ENCODE peak calls at places on chromosomes 12 and 14, in five cellular contexts. F is lower lobe of right lung, E is MM.1S, K is coronary artery, S is neuronal stem cell. Z is an unnamed sample.

GRCh38 chr14:38761033-38761432 is 342.0 kb downstream of the SEC23A start:
- DNase-seq in F (no peak), E (no peak), K (no peak), S (no peak), Z (no peak)

GRCh38 chr12:19285793-19286448 is 153.4 kb upstream of the AEBP2 start:
- DNase-seq in F (no peak), E (no peak), K (no peak), S (no peak), Z (no peak)

GRCh38 chr12:131164096-131164872 is 210.6 kb downstream of the ADGRD1 start:
- DNase-seq in F (no peak), E (no peak), K (no peak), S (no peak), Z (no peak)

GRCh38 chr12:95699579-95699978 is 91.0 kb downstream of the NTN4 start:
- DNase-seq in F (no peak), E (no peak), K (no peak), S (no peak), Z (no peak)

GRCh38 chr12:27257104-27257848 is 13.2 kb downstream of the STK38L start:
- DNase-seq in F (no peak), E (no peak), K (no peak), S (no peak), Z (no peak)

GRCh38 chr14:100363053-100363452 is 39.9 kb downstream of the SLC25A47 start:
- DNase-seq in F (no peak), E (no peak), K (no peak), S (no peak), Z (no peak)

GRCh38 chr14:72781476-72782181 is 112.3 kb downstream of the DPF3 start:
- DNase-seq in F (no peak), E (no peak), K (peak; percentile 19), S (no peak), Z (no peak)

GRCh38 chr12:19972325-19973288 is 395.7 kb upstream of the PDE3A start:
- DNase-seq in F (no peak), E (no peak), K (no peak), S (no peak), Z (no peak)

GRCh38 chr14:63524537-63525155 is 18.5 kb downstream of the PPP2R5E start:
- DNase-seq in F (no peak), E (no peak), K (no peak), S (no peak), Z (peak; percentile 44)

GRCh38 chr12:7557227-7557626 is 53.6 kb upstream of the CD163 start:
- DNase-seq in F (no peak), E (no peak), K (no peak), S (no peak), Z (no peak)

GRCh38 chr14:89011727-89012271 is 187.3 kb downstream of the TTC8 start:
- DNase-seq in F (no peak), E (no peak), K (no peak), S (no peak), Z (no peak)

GRCh38 chr12:104865080-104865479 is 93.0 kb downstream of the SLC41A2 start:
- DNase-seq in F (no peak), E (no peak), K (no peak), S (no peak), Z (no peak)

GRCh38 chr12:47155457-47156166 is 75.9 kb upstream of the AMIGO2 start:
- DNase-seq in F (no peak), E (peak; percentile 35), K (no peak), S (no peak), Z (no peak)

GRCh38 chr12:19382111-19382526 is 57.2 kb upstream of the AEBP2 start:
- DNase-seq in F (no peak), E (peak; percentile 25), K (no peak), S (no peak), Z (peak; percentile 60)

GRCh38 chr12:53091756-53092155 is 5.7 kb upstream of the IGFBP6 start:
- DNase-seq in F (no peak), E (no peak), K (no peak), S (no peak), Z (no peak)

GRCh38 chr14:98379829-98380228 is 892.2 kb downstream of the BCL11B start:
- DNase-seq in F (no peak), E (no peak), K (no peak), S (no peak), Z (no peak)

GRCh38 chr14:74408870-74409269 is 17.1 kb downstream of the SYNDIG1L start:
- DNase-seq in F (no peak), E (no peak), K (no peak), S (no peak), Z (no peak)

GRCh38 chr12:65539062-65539461 is 260.6 kb downstream of the MSRB3 start:
- DNase-seq in F (no peak), E (no peak), K (no peak), S (no peak), Z (no peak)

GRCh38 chr14:34275038-34275437 is 187.0 kb downstream of the SPTSSA start:
- DNase-seq in F (no peak), E (no peak), K (no peak), S (no peak), Z (no peak)

GRCh38 chr12:30959110-30959710 is 32.7 kb downstream of the TSPAN11 start:
- DNase-seq in F (no peak), E (no peak), K (no peak), S (no peak), Z (no peak)

GRCh38 chr14:20400965-20401593 is 12.2 kb downstream of the TEP1 start:
- DNase-seq in F (no peak), E (peak; percentile 19), K (no peak), S (no peak), Z (peak; percentile 73)

GRCh38 chr12:111056618-111057521 is 136.5 kb upstream of the MYL2 start:
- DNase-seq in F (no peak), E (no peak), K (no peak), S (no peak), Z (no peak)

GRCh38 chr12:6047249-6048227 is 76.9 kb downstream of the VWF start:
- DNase-seq in F (no peak), E (no peak), K (no peak), S (no peak), Z (no peak)

GRCh38 chr12:76032043-76032981 is 736 bp upstream of the PHLDA1 start:
- DNase-seq in F (no peak), E (peak; percentile 79), K (peak; percentile 87), S (no peak), Z (no peak)

DNA sequence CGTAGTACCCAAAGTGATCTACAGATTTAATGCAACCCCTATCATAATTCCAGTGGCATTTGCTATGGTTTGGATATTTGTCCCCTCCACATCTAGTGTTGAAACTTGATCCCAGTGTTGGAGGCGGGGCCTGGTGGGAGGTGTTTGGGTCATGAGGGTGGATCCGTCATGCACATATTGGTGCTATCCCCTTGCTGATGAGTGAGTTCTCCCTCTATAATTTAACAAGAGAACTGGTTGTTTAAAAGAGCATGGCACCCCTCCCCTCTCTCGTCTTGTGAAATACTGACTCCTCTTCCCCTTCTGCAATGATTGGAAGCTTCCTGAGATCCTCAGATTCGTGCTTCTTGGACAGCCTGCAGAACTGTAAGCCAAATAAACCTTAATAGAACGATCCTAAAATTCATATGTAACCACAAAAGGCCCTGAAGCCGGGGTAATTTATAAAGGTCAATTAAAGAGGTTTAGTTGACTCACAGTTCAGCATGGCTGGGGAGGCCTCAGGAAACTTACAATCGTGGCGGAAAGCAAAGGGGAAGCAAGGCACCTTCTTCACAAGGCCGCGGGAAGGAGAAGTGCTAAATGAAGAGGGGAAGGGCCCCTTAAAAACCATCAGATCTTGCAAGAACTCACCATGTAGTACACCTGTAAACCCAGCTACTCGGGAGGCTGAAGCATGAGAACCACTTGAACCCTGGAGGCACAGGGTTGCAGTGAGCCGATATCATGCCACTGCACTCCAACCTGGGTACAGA is 41.2 kb downstream of the SLC39A9 start:
- DNase-seq in F (no peak), E (no peak), K (no peak), S (no peak), Z (no peak)
- H3K27ac ChIP-seq in F (no peak overlapping the region), E (no peak overlapping the region), K (no peak overlapping the region), S (no peak overlapping the region), Z (no peak overlapping the region)

GRCh38 chr12:43308776-43309175 is 243.2 kb downstream of the ADAMTS20 start:
- DNase-seq in F (no peak), E (no peak), K (no peak), S (no peak), Z (no peak)

GRCh38 chr12:43310596-43310995 is 241.4 kb downstream of the ADAMTS20 start:
- DNase-seq in F (no peak), E (no peak), K (no peak), S (no peak), Z (no peak)

GRCh38 chr12:43312991-43313505 is 239.0 kb downstream of the ADAMTS20 start:
- DNase-seq in F (no peak), E (no peak), K (no peak), S (no peak), Z (no peak)

GRCh38 chr12:43307126-43307525 is 244.9 kb downstream of the ADAMTS20 start:
- DNase-seq in F (no peak), E (no peak), K (no peak), S (no peak), Z (no peak)

DNA sequence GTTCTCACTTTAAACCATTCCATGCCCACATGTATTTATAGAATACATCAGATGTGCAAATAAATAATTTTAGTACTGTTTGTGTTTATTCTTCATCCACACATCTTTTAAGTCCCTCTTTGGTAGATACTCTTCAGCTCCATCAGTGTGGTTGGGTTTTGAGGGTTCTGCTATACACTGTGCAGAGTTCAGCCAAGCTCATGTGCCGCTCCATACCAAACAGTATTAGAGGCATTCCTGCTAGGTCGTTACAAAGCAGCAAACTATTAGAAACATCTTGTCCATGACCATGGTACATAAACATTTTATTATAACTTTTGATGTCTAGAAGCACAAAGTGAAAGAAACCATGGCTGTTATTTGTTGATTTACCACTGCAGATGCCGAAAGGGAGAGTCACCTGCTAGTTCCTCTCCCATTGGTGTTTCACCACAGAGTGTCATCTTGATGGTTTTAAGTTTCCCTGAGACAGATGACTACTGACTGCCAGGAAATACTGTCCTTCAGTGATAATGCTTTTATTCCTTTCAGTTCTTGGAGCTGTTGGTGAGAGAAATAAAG is 242.1 kb downstream of the ADAMTS20 start:
- DNase-seq in F (no peak), E (peak; percentile 16), K (no peak), S (no peak), Z (no peak)
- H3K27ac ChIP-seq in F (no peak overlapping the region), E (no peak overlapping the region), K (no peak overlapping the region), S (no peak overlapping the region), Z (no peak overlapping the region)

GRCh38 chr12:100024974-100025555 is 40.3 kb upstream of the ANKS1B start:
- DNase-seq in F (no peak), E (no peak), K (no peak), S (no peak), Z (no peak)
- H3K27ac ChIP-seq in F (no peak overlapping the region), E (no peak overlapping the region), K (no peak overlapping the region), S (no peak overlapping the region), Z (no peak overlapping the region)

GRCh38 chr14:90308561-90308960 is 23.2 kb downstream of the NRDE2 start:
- DNase-seq in F (no peak), E (no peak), K (no peak), S (no peak), Z (no peak)

GRCh38 chr14:90302529-90303303 is 29.0 kb downstream of the NRDE2 start:
- DNase-seq in F (no peak), E (no peak), K (no peak), S (no peak), Z (no peak)

GRCh38 chr14:90301580-90302181 is 30.1 kb downstream of the NRDE2 start:
- DNase-seq in F (no peak), E (no peak), K (no peak), S (no peak), Z (peak; percentile 26)

GRCh38 chr14:90303382-90303943 is 28.3 kb downstream of the NRDE2 start:
- DNase-seq in F (no peak), E (no peak), K (no peak), S (no peak), Z (no peak)

GRCh38 chr14:90305176-90305601 is 26.6 kb downstream of the NRDE2 start:
- DNase-seq in F (no peak), E (no peak), K (no peak), S (no peak), Z (no peak)
- H3K27ac ChIP-seq in F (no peak overlapping the region), E (no peak overlapping the region), K (no peak overlapping the region), S (no peak overlapping the region), Z (no peak overlapping the region)

Z was measured in epithelial cell of prostate.